ENCODE peak calls at places on chromosomes 6 and 20, in four cellular contexts. M, P, D and L are unnamed samples.
A peak's percentile ranks its signal among the peaks of the same experiment; 100 is the strongest.

GRCh38 chr6:69875715-69876114 is 9.4 kb downstream of the COL19A1 start:
- DNase-seq in M (no peak), P (no peak), D (no peak), L (no peak)

GRCh38 chr20:47501117-47501482 is 587 bp upstream of the NCOA3 start:
- DNase-seq in M (no peak), P (no peak), D (no peak), L (no peak)

GRCh38 chr6:31122803-31123706 is 2.8 kb upstream of the CDSN start:
- DNase-seq in M (no peak), P (peak; percentile 72), D (no peak), L (peak; percentile 69)

GRCh38 chr6:28543671-28544131 is 18.0 kb downstream of the GPX5 start:
- DNase-seq in M (no peak), P (no peak), D (peak; percentile 13), L (no peak)

GRCh38 chr6:151490996-151491395 is 2.8 kb upstream of the CCDC170 start:
- DNase-seq in M (no peak), P (no peak), D (no peak), L (no peak)

GRCh38 chr6:53011993-53012392 is 16.9 kb upstream of the GSTA4 start:
- DNase-seq in M (no peak), P (no peak), D (no peak), L (no peak)

GRCh38 chr20:50373674-50374286 is 136.4 kb upstream of the PTPN1 start:
- DNase-seq in M (no peak), P (no peak), D (no peak), L (no peak)

GRCh38 chr20:37231970-37232620 is 29.5 kb downstream of the GHRH start:
- DNase-seq in M (no peak), P (no peak), D (no peak), L (no peak)

GRCh38 chr20:34249291-34249690 is 8.1 kb downstream of the ASIP start:
- DNase-seq in M (no peak), P (no peak), D (no peak), L (no peak)

GRCh38 chr6:37171141-37171969 is 1.4 kb downstream of the PIM1 start:
- DNase-seq in M (peak; percentile 53), P (no peak), D (no peak), L (peak; percentile 19)

GRCh38 chr6:114087496-114087895 is 116.5 kb upstream of the HDAC2 start:
- DNase-seq in M (no peak), P (no peak), D (no peak), L (no peak)

GRCh38 chr20:32752458-32753250 is 9.4 kb upstream of the COMMD7 start:
- DNase-seq in M (no peak), P (no peak), D (no peak), L (no peak)

GRCh38 chr6:36028887-36029324 is 1.3 kb downstream of the MAPK14 start:
- DNase-seq in M (peak; percentile 70), P (no peak), D (no peak), L (peak; percentile 69)

GRCh38 chr6:36029464-36029863 is 1.9 kb downstream of the MAPK14 start:
- DNase-seq in M (no peak), P (no peak), D (no peak), L (peak; percentile 15)

GRCh38 chr6:36028088-36028886 is 679 bp downstream of the MAPK14 start:
- DNase-seq in M (peak; percentile 36), P (no peak), D (no peak), L (peak; percentile 17)

GRCh38 chr6:36025932-36026327 is 1.5 kb upstream of the SLC26A8 start:
- DNase-seq in M (no peak), P (no peak), D (no peak), L (no peak)

DNA sequence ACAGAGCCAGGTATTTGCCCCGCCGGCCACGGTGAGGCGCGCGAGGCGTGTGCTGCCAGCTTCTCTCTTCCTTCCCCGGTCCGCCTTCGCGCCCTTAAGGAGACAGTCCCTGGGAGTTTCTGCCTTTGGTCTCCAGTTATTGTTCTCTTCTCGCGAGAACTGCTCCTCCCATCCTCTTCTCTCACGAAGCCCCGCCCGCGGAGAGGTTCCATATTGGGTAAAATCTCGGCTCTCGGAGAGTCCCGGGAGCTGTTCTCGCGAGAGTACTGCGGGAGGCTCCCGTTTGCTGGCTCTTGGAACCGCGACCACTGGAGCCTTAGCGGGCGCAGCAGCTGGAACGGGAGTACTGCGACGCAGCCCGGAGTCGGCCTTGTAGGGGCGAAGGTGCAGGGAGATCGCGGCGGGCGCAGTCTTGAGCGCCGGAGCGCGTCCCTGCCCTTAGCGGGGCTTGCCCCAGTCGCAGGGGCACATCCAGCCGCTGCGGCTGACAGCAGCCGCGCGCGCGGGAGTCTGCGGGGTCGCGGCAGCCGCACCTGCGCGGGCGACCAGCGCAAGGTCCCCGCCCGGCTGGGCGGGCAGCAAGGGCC is at the start of gene MAPK14:
- DNase-seq in M (peak; percentile 99), P (peak; percentile 100), D (peak; percentile 91), L (peak; percentile 100)
- TF ChIP-seq POLR2A in M (peak; percentile 97), P (peak; percentile 89), D (peak; percentile 91), L (peak; percentile 95)

DNA sequence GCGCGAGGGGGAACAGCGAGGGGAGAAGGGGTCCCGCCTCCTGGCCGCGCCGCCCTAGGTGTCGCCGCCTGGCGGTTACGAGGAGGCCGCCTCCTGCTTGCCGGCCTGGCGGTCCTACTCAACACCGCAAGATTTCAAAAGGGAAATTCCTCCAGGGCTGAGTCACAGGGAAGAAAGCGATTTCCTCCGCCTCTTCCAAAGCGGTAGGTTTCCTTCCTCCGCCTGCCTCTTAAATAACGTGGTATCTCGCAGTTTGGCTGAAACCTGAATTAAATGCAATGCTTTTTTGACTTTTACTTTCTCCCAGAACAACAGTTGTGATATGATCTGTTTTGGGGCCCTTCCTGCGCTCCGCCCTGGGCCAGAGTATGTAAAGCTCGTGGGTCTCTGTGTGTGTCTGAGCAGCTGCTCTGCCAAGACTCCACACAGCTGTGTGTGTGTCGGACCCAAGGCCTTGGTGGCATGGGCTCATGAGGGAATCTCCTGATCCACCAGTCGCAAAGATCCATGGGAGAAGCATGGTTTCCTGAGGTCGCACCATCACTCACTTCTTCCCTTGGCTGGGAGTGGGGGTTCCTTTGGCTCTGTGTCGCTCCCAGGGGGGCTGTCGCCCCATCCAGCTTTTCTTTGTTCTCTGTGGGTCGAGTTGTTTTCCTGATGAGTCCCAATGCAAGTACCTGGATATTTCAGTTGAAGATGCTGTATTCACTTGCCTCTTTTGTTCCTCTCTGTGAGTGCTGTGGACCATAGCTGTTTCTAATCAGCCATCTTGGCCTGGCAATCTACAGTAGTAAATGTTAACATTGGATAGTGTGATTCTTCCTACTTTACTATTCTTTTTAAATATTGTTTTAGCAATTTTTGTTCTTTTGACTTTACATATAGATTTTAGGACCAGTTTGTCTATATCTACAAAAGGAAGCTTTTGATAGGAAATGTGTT is 31.6 kb upstream of the NOTCH4 start:
- DNase-seq in M (peak; percentile 55), P (peak; percentile 84), D (no peak), L (peak; percentile 67)
- TF ChIP-seq POLR2A in M (no peak), P (peak; percentile 39), D (no peak), L (no peak)

GRCh38 chr20:63701329-63702035 is 5.0 kb downstream of the TNFRSF6B start:
- DNase-seq in M (no peak), P (no peak), D (peak; percentile 17), L (no peak)
- TF ChIP-seq POLR2A in M (no peak), P (peak; percentile 4), D (no peak), L (no peak)

GRCh38 chr20:39983655-39984054 is 705.4 kb downstream of the MAFB start:
- DNase-seq in M (no peak), P (no peak), D (no peak), L (no peak)

GRCh38 chr20:39983183-39983582 is 705.9 kb downstream of the MAFB start:
- DNase-seq in M (no peak), P (no peak), D (no peak), L (no peak)

GRCh38 chr20:39988991-39989390 is 700.0 kb downstream of the MAFB start:
- DNase-seq in M (no peak), P (no peak), D (no peak), L (no peak)

GRCh38 chr20:39985276-39985675 is 703.8 kb downstream of the MAFB start:
- DNase-seq in M (no peak), P (no peak), D (no peak), L (no peak)

DNA sequence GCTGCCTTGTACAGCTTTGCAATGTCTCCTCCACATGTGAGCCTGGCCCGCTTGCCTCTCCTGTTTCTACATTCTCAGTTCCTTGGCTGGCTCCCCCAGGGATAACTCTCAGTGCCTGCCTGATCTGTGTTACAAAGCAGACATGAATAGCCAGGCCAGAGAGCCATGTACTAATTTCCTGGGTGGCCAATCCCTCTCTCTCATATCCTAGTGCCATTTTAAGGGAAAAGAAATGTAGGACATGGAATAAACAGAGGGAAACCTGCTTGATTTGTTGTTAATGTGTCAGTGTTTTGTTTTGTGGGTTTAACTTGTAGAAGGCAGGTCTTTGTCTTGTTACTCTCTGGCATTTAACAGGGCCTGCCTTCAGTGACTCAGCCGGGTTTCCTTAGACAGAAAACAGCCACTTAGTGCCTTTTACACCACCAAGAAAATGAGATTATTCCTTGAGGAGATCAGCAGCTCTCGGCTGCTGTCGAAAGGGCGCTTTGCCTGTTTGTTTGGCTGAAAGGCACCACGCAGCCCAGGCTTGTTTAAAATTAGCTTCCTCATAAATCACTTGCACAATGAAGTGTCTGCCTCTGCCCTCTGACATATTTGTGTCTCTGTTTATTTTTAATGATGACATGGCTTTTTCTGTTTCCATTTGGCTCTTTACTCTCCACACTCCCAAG is 702.7 kb downstream of the MAFB start:
- DNase-seq in M (peak; percentile 15), P (no peak), D (no peak), L (peak; percentile 20)
- TF ChIP-seq POLR2A in M (no peak), P (no peak), D (no peak), L (no peak)

GRCh38 chr6:85669735-85670194 is 27.1 kb upstream of the SYNCRIP start:
- DNase-seq in M (no peak), P (no peak), D (peak; percentile 33), L (no peak)
- TF ChIP-seq POLR2A in M (no peak), P (no peak), D (peak; percentile 38), L (no peak)

DNA sequence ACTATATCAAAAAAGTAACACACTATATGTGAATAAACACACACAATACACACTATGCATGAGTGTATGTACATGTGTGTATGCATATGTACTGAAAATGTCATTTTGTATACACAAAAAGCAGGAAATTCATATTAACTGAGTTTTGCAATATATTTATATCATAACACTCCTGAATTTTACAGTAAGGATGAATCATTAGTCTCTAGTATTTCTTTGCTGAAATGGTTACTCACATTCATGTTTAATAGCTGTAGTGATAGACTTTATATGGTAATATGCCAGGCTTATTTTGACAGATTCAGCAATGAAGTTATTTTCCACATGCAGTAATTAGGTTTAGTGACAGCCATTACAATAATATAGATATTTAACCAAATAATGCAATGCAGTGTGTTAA is 1216.2 kb upstream of the CITED2 start:
- DNase-seq in M (no peak), P (no peak), D (no peak), L (no peak)
- TF ChIP-seq POLR2A in M (no peak), P (no peak), D (no peak), L (no peak)

GRCh38 chr20:62367136-62367482 is at the start of gene LAMA5:
- DNase-seq in M (peak; percentile 69), P (no peak), D (peak; percentile 85), L (no peak)
- TF ChIP-seq POLR2A in M (no peak), P (peak; percentile 51), D (no peak), L (peak; percentile 69)

DNA sequence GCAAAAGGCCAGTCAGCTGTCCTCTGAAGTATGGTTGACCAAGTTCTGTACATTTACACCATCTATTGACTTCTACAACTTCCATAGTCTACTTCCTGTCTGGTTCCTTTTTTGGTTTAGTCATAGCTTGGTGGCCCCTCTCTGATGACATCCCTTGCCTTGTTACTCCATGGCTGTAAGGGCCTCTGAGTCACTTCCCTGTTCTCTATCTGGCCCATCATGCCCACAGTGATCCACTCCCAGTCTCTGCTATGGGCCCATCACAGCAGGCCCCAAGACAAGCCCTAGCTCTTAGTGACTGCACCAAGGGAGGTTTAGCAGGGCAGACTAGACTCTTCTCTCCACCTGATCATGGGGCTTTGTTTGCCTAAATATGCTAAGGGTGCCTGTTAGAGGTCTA is 441.6 kb downstream of the HACE1 start:
- DNase-seq in M (no peak), P (no peak), D (no peak), L (no peak)
- TF ChIP-seq POLR2A in M (no peak), P (no peak), D (no peak), L (no peak)